ENCODE peak calls at places on chromosomes 6 and 20, in seven cellular contexts. U is IMR-90, H is neuronal stem cell, F is mesendoderm, M is H9, Q is H1, T is mesenchymal stem cell. R is an unnamed sample.

GRCh38 chr20:59515013-59515905 is 89.1 kb upstream of the PHACTR3 start:
- DNase-seq in F (peak; percentile 86), Q (peak; percentile 95), U (peak; percentile 38), H (peak; percentile 71), T (peak; percentile 13), M (peak; percentile 87), R (peak; percentile 88)

GRCh38 chr20:58976095-58976730 is 4.8 kb upstream of the NELFCD start:
- DNase-seq in T (peak; percentile 5), U (peak; percentile 6), Q (peak; percentile 27), F (no peak), H (no peak), M (no peak), R (no peak)

GRCh38 chr20:9392892-9393857 is 121.2 kb upstream of the LAMP5 start:
- DNase-seq in M (peak; percentile 76), T (peak; percentile 66), Q (peak; percentile 65), U (peak; percentile 73), H (peak; percentile 59), F (peak; percentile 88), R (no peak)

GRCh38 chr6:87848616-87849015 is 146.6 kb upstream of the AKIRIN2 start:
- DNase-seq in U (no peak), F (no peak), Q (no peak), H (no peak), M (no peak), T (no peak), R (peak; percentile 99)

GRCh38 chr6:5333653-5334052 is 72.3 kb downstream of the FARS2 start:
- DNase-seq in T (no peak), H (no peak), Q (no peak), F (no peak), U (peak; percentile 60), M (no peak), R (no peak)

GRCh38 chr20:17992224-17992637 is 23.4 kb downstream of the MGME1 start:
- DNase-seq in F (no peak), T (no peak), Q (no peak), M (no peak), U (no peak), H (no peak), R (no peak)

GRCh38 chr6:137119196-137120104 is 54.0 kb downstream of the IL22RA2 start:
- DNase-seq in M (no peak), F (peak; percentile 7), H (no peak), Q (no peak), T (no peak), U (no peak), R (peak; percentile 75)

GRCh38 chr6:3017304-3017703 is 17.6 kb downstream of the NQO2 start:
- DNase-seq in M (no peak), F (no peak), H (no peak), U (no peak), T (no peak), Q (no peak), R (no peak)

GRCh38 chr6:169210611-169211010 is 43.0 kb downstream of the THBS2 start:
- DNase-seq in T (no peak), Q (no peak), F (no peak), U (no peak), H (no peak), M (no peak), R (no peak)

GRCh38 chr6:1636971-1637871 is 27.5 kb downstream of the FOXC1 start:
- DNase-seq in U (peak; percentile 60), Q (no peak), M (no peak), F (no peak), H (no peak), T (no peak), R (no peak)

GRCh38 chr20:59568509-59569024 is 35.8 kb upstream of the PHACTR3 start:
- DNase-seq in T (no peak), M (no peak), U (no peak), F (no peak), Q (no peak), H (no peak), R (no peak)

GRCh38 chr6:119322715-119323350 is 26.7 kb downstream of the MAN1A1 start:
- DNase-seq in M (no peak), U (no peak), Q (no peak), H (no peak), T (no peak), F (no peak), R (no peak)

GRCh38 chr20:10793741-10794140 is 119.9 kb upstream of the JAG1 start:
- DNase-seq in F (no peak), Q (peak; percentile 58), U (no peak), H (no peak), T (no peak), M (peak; percentile 48), R (no peak)

GRCh38 chr6:150025201-150025917 is at the start of gene RAET1L:
- DNase-seq in U (peak; percentile 45), H (no peak), T (peak; percentile 7), M (no peak), F (no peak), Q (no peak), R (peak; percentile 44)

GRCh38 chr6:158711264-158711663 is 61.4 kb downstream of the SYTL3 start:
- DNase-seq in U (peak; percentile 87), H (no peak), T (peak; percentile 37), F (no peak), M (no peak), Q (no peak), R (no peak)

GRCh38 chr20:14561733-14562132 is 224.3 kb upstream of the FLRT3 start:
- DNase-seq in H (no peak), Q (no peak), F (no peak), U (peak; percentile 78), T (no peak), M (no peak), R (no peak)

GRCh38 chr6:108656834-108657233 is 96.1 kb downstream of the FOXO3 start:
- DNase-seq in H (no peak), U (no peak), M (no peak), T (no peak), Q (no peak), F (no peak), R (no peak)

GRCh38 chr6:96212076-96212475 is 196.3 kb downstream of the FUT9 start:
- DNase-seq in F (peak; percentile 62), T (no peak), M (no peak), H (no peak), U (no peak), Q (no peak), R (no peak)

GRCh38 chr6:10465633-10466499 is 51.0 kb upstream of the TFAP2A start:
- DNase-seq in Q (peak; percentile 85), F (peak; percentile 83), M (peak; percentile 82), H (peak; percentile 43), U (peak; percentile 28), T (peak; percentile 36), R (peak; percentile 60)

GRCh38 chr20:47126374-47126705 is 230.2 kb downstream of the ZMYND8 start:
- DNase-seq in M (no peak), T (peak; percentile 11), Q (no peak), F (no peak), U (no peak), H (no peak), R (no peak)

GRCh38 chr6:3885262-3886036 is 36.3 kb downstream of the FAM50B start:
- DNase-seq in F (peak; percentile 85), Q (no peak), H (no peak), U (no peak), M (peak; percentile 59), T (peak; percentile 20), R (peak; percentile 62)

GRCh38 chr6:56865081-56865875 is 89.6 kb upstream of the BEND6 start:
- DNase-seq in F (no peak), T (no peak), H (no peak), U (no peak), M (no peak), Q (no peak), R (no peak)

GRCh38 chr6:170347091-170347490 is 40.5 kb downstream of the FAM120B start:
- DNase-seq in H (no peak), F (no peak), U (peak; percentile 51), T (no peak), M (no peak), Q (no peak), R (no peak)
- H2BK120ac ChIP-seq in H (no peak overlapping the region), F (no peak overlapping the region), U (no peak overlapping the region), T (no peak overlapping the region), M (no peak overlapping the region), Q (no peak overlapping the region), R (no peak overlapping the region)

DNA sequence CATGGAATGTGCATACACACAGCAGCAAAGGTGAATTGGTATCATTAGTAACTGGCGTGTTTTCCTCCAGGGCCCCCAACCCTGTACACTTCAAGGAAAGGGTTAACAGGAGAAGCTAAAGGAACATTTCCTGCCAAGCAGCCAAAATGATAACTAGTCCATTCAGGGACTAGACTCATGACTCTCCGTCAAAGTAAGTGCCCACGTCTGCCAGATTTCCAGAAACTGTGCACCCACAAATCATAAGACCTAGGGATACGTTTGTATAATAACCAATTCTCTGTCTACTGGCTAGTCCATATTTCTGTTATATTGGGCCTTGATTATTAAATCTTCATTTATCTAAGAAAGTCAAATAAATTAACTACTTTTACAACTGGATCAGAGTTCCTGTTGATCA is 76.0 kb upstream of the NHSL1 start:
- DNase-seq in H (no peak), T (no peak), F (no peak), Q (no peak), U (no peak), M (no peak), R (no peak)
- H3K4ac ChIP-seq in H (no peak overlapping the region), T (no peak overlapping the region), F (no peak overlapping the region), Q (no peak overlapping the region), U (no peak overlapping the region), M (no peak overlapping the region), R (no peak overlapping the region)

GRCh38 chr6:51678905-51679620 is 408.4 kb downstream of the PKHD1 start:
- DNase-seq in M (no peak), H (no peak), T (no peak), U (no peak), Q (no peak), F (no peak), R (no peak)
- H3K23ac ChIP-seq in M (no peak overlapping the region), H (no peak overlapping the region), T (no peak overlapping the region), U (no peak overlapping the region), Q (no peak overlapping the region), F (no peak overlapping the region), R (no peak overlapping the region)

GRCh38 chr6:159985296-159985940 is 16.5 kb downstream of the IGF2R start:
- DNase-seq in H (no peak), F (no peak), Q (no peak), M (no peak), T (no peak), U (peak; percentile 58), R (peak; percentile 38)

GRCh38 chr6:159983641-159984080 is 14.8 kb downstream of the IGF2R start:
- DNase-seq in U (peak; percentile 51), M (no peak), Q (no peak), H (no peak), T (peak; percentile 90), F (no peak), R (peak; percentile 33)

GRCh38 chr6:159982726-159983506 is 14.0 kb downstream of the IGF2R start:
- DNase-seq in Q (no peak), H (no peak), T (no peak), F (no peak), U (peak; percentile 33), M (no peak), R (no peak)

GRCh38 chr6:159981591-159982245 is 12.8 kb downstream of the IGF2R start:
- DNase-seq in T (peak; percentile 96), F (no peak), H (no peak), Q (no peak), M (no peak), U (peak; percentile 91), R (no peak)

DNA sequence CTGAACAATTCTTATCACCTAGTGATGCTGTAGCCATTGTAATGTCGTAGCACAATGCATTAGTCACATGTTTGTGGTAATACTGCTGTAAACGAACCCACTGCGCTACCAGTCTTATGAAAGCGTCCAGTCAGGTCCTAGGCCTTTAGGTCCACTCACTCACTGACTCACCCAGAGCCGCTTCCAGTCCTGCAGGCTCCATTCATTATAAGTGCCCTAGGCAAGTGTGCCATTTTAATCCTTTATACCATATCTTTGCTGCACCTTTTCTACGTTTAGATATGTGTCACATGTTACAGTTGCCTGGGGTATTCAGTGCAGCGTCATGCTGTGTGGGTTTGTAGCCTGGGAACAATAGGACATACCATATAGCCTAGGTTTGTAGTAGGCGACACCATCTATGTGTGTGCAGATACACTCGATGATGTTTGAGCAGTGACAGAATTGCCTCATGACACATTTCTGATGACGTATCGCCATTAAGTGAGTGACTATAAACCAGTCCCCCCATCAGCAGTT is 15.4 kb downstream of the IGF2R start:
- DNase-seq in Q (no peak), T (peak; percentile 93), U (peak; percentile 93), M (no peak), H (no peak), F (no peak), R (peak; percentile 73)
- H2BK120ac ChIP-seq in Q (no peak overlapping the region), T (no peak overlapping the region), U (no peak overlapping the region), M (no peak overlapping the region), H (no peak overlapping the region), F (no peak overlapping the region), R (no peak overlapping the region)

R was measured in trophoblast cell.